ENCODE peak calls at places on chromosome 19, in five cellular contexts. F is H4; M is NCI-H187 treated with DMSO at 0.1 percent for 48 hours; E is Right ventricle myocardium superior; N is CD4-positive, CD25-positive, alpha-beta regulatory T cell. H is an unnamed sample.

GRCh38 chr19:35262101-35262761 is 6.5 kb upstream of the USF2 start:
- DNase-seq in F (peak), M (no peak), N (no peak), E (no peak), H (peak)

GRCh38 chr19:58279042-58279924 is 528 bp downstream of the ZNF8 start:
- DNase-seq in M (no peak), F (peak), N (peak), E (peak), H (peak)

GRCh38 chr19:55472463-55472862 is 4.0 kb upstream of the ZNF628 start:
- DNase-seq in M (no peak), F (peak), N (no peak), E (no peak), H (peak)

GRCh38 chr19:18364826-18365528 is 21.0 kb upstream of the GDF15 start:
- DNase-seq in M (no peak), N (no peak), E (peak), F (peak), H (peak)

GRCh38 chr19:40623403-40624239 is 22.5 kb downstream of the LTBP4 start:
- DNase-seq in M (peak), F (no peak), N (no peak), E (no peak), H (peak)

GRCh38 chr19:7534531-7534980 is 961 bp upstream of the PNPLA6 start:
- DNase-seq in E (peak), M (no peak), N (no peak), F (peak), H (peak)

GRCh38 chr19:56538761-56539263 is at the start of gene ZFP28:
- DNase-seq in F (peak), M (no peak), E (peak), N (peak), H (peak)

GRCh38 chr19:13842294-13843103 is 34.4 kb upstream of the NANOS3 start:
- DNase-seq in M (no peak), N (peak), F (peak), E (peak), H (peak)

GRCh38 chr19:10896851-10897526 is 25.6 kb downstream of the CARM1 start:
- DNase-seq in N (no peak), M (no peak), F (no peak), E (no peak), H (no peak)

GRCh38 chr19:27780367-27781065 is 1432.4 kb downstream of the UQCRFS1 start:
- DNase-seq in M (no peak), F (no peak), E (no peak), N (no peak), H (no peak)

GRCh38 chr19:50195224-50195623 is 8.2 kb upstream of the MYH14 start:
- DNase-seq in E (no peak), F (no peak), N (no peak), M (no peak), H (no peak)

GRCh38 chr19:42199440-42200115 is 17.9 kb downstream of the DEDD2 start:
- DNase-seq in M (no peak), F (no peak), N (peak), E (peak), H (peak)

GRCh38 chr19:34044011-34044410 is 128.3 kb upstream of the LSM14A start:
- DNase-seq in N (no peak), E (no peak), F (no peak), M (no peak), H (no peak)

GRCh38 chr19:45195764-45196163 is 17.2 kb downstream of the BLOC1S3 start:
- DNase-seq in E (peak), N (no peak), M (no peak), F (no peak), H (no peak)

GRCh38 chr19:31510635-31511034 is 161.4 kb upstream of the TSHZ3 start:
- DNase-seq in M (no peak), N (no peak), E (no peak), F (no peak), H (no peak)